ENCODE peak calls at places on chromosomes 4 and X, in seven cellular contexts. Q is stomach, E is HL-60, H is HCT116, R is K562, M is GM23338, P is H1. N is an unnamed sample.

GRCh38 chrX:5474282-5474681 is 754.4 kb downstream of the NLGN4X start:
- DNase-seq in Q (no peak), E (no peak), H (no peak), R (no peak), M (no peak), P (no peak), N (no peak)

GRCh38 chr4:3253808-3254207 is 4.8 kb downstream of the MSANTD1 start:
- DNase-seq in Q (no peak), E (no peak), H (no peak), R (no peak), M (no peak), P (peak; percentile 40), N (no peak)

GRCh38 chr4:161815841-161816240 is 348.0 kb downstream of the FSTL5 start:
- DNase-seq in Q (no peak), E (no peak), H (no peak), R (no peak), M (no peak), P (no peak), N (no peak)

GRCh38 chr4:11368701-11369115 is 60.0 kb downstream of the HS3ST1 start:
- DNase-seq in Q (no peak), E (no peak), H (no peak), R (no peak), M (no peak), P (no peak), N (no peak)

GRCh38 chr4:42172921-42173320 is 20.5 kb upstream of the BEND4 start:
- DNase-seq in Q (no peak), E (no peak), H (no peak), R (no peak), M (peak; percentile 12), P (no peak), N (no peak)

GRCh38 chr4:11765849-11766453 is 337.3 kb upstream of the HS3ST1 start:
- DNase-seq in Q (no peak), E (peak; percentile 2), H (peak; percentile 57), R (peak; percentile 18), M (peak; percentile 78), P (no peak), N (no peak)

GRCh38 chr4:152696764-152697250 is 17.0 kb upstream of the TMEM154 start:
- DNase-seq in Q (peak; percentile 30), E (peak; percentile 28), H (peak; percentile 54), R (no peak), M (no peak), P (no peak), N (no peak)

GRCh38 chr4:147160908-147161513 is 215.3 kb upstream of the TTC29 start:
- DNase-seq in Q (no peak), E (peak; percentile 6), H (peak; percentile 36), R (peak; percentile 53), M (peak; percentile 72), P (no peak), N (no peak)

GRCh38 chrX:56564921-56565861 is 1.8 kb downstream of the UBQLN2 start:
- DNase-seq in Q (no peak), E (no peak), H (no peak), R (no peak), M (peak; percentile 1), P (no peak), N (no peak)

GRCh38 chr4:134117785-134118184 is 83.8 kb downstream of the PABPC4L start:
- DNase-seq in Q (no peak), E (no peak), H (no peak), R (no peak), M (no peak), P (no peak), N (no peak)

GRCh38 chr4:76233534-76233933 is 18.0 kb upstream of the FAM47E start:
- DNase-seq in Q (no peak), E (no peak), H (no peak), R (peak; percentile 38), M (peak; percentile 56), P (no peak), N (peak; percentile 51)

GRCh38 chrX:151082077-151082948 is 94.1 kb upstream of the GPR50 start:
- DNase-seq in Q (peak; percentile 65), E (no peak), H (peak; percentile 6), R (peak; percentile 73), M (peak; percentile 75), P (peak; percentile 81), N (no peak)

GRCh38 chr4:70651864-70652506 is 14.3 kb downstream of the JCHAIN start:
- DNase-seq in Q (no peak), E (no peak), H (peak; percentile 52), R (no peak), M (peak; percentile 79), P (peak; percentile 46), N (peak; percentile 50)

GRCh38 chr4:64880557-64880956 is 471.3 kb upstream of the TECRL start:
- DNase-seq in Q (no peak), E (no peak), H (no peak), R (no peak), M (no peak), P (no peak), N (no peak)

GRCh38 chrX:7146026-7146702 is 1.3 kb upstream of the STS start:
- DNase-seq in Q (no peak), E (no peak), H (no peak), R (no peak), M (no peak), P (no peak), N (no peak)

GRCh38 chrX:66015152-66015827 is 24.6 kb downstream of the VSIG4 start:
- DNase-seq in Q (no peak), E (peak; percentile 83), H (no peak), R (peak; percentile 49), M (no peak), P (no peak), N (no peak)

GRCh38 chrX:68832516-68833447 is 4.0 kb downstream of the EFNB1 start:
- DNase-seq in Q (no peak), E (no peak), H (no peak), R (no peak), M (peak; percentile 25), P (peak; percentile 38), N (no peak)

GRCh38 chr4:138938371-138938699 is 77.2 kb upstream of the NOCT start:
- DNase-seq in Q (no peak), E (no peak), H (peak; percentile 27), R (no peak), M (peak; percentile 71), P (no peak), N (peak; percentile 75)

GRCh38 chrX:48893556-48894348 is 3.8 kb downstream of the TIMM17B start:
- DNase-seq in Q (no peak), E (no peak), H (no peak), R (no peak), M (no peak), P (no peak), N (no peak)

GRCh38 chr4:17398805-17399204 is 113.1 kb downstream of the QDPR start:
- DNase-seq in Q (no peak), E (no peak), H (no peak), R (peak; percentile 14), M (no peak), P (no peak), N (no peak)

DNA sequence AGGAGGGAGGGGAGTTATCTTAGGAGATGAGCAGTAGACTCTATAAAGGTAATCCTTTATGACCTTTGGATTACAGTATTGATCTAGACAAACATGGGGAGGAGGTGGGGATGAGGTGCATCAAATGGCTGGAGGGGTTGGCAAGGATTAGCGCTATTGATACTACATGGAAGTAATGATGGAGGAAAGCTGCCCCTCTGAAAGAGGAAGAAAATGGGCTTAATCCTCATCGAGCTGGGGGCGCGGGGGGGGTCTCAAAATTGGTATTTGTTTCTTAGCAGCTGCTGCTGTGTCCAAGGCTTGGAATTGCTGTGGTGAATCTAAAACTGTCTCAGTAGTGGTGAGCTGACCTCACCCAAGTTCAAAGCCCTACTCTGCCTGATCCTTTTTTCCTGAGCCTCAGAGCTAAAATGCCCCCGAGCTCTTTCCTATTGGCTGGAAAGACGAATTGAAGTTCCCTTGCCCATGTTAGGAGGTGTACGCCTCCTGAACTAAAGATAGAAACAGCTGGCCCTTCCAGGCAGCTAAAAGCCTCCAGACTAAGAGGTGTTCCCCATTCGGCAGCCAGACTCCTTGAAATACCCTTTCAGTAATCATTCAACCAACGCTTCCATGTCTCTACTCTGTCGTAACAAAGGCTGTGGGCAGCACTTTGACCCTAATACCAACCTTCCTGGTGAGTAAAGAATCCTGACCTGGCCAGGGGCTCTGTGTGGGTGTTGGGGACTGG is at the start of gene ITGB1BP2:
- DNase-seq in Q (no peak), E (no peak), H (no peak), R (peak; percentile 11), M (peak; percentile 34), P (no peak), N (no peak)
- TF ChIP-seq POLR2AphosphoS5 in Q (no peak), E (peak; percentile 48), H (no peak), R (peak; percentile 11), M (peak; percentile 63), P (peak; percentile 39), N (peak; percentile 52)

DNA sequence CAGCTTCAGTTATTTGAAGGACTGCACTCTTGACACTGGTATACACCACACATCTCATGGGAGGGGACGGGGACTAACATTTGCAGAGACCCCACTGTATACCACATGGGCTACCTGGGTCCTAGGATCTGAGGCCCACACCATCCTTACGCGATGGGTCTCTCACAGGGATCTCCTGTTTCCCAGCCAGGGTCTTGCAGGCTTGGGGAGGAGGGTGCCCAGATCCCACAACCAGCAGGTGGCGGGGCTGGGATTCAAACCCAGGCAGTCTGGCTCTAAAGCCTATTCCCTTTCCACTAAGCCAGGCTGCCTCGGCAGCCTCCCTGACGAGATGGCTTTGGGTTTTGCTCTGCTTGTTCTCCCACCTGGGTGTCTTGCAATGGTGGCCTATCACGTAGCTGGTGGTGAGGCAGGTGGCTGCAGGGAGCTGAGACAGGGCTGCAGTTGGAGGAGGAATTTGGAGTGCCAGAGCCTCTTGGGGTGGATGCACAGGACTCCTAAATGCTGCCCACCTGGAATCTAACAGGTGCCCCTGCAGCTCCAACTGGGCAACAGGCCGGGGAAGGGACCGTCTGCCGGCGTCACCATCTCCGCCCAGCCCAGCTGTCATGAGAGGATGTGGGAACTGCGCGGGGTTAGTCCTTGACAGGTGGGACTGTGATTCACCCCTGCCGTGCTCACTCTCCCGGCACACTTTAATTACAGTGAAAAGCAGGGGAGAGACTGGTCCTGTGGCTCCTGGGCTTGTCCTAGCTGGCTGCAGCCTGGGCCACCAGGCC is 110.7 kb downstream of the PSAPL1 start:
- DNase-seq in Q (no peak), E (no peak), H (peak; percentile 7), R (no peak), M (no peak), P (no peak), N (no peak)
- H3K4me3 ChIP-seq in Q (no peak overlapping the region), E (no peak overlapping the region), H (no peak overlapping the region), R (no peak overlapping the region), M (no peak overlapping the region), P (no peak overlapping the region), N (no peak overlapping the region)

DNA sequence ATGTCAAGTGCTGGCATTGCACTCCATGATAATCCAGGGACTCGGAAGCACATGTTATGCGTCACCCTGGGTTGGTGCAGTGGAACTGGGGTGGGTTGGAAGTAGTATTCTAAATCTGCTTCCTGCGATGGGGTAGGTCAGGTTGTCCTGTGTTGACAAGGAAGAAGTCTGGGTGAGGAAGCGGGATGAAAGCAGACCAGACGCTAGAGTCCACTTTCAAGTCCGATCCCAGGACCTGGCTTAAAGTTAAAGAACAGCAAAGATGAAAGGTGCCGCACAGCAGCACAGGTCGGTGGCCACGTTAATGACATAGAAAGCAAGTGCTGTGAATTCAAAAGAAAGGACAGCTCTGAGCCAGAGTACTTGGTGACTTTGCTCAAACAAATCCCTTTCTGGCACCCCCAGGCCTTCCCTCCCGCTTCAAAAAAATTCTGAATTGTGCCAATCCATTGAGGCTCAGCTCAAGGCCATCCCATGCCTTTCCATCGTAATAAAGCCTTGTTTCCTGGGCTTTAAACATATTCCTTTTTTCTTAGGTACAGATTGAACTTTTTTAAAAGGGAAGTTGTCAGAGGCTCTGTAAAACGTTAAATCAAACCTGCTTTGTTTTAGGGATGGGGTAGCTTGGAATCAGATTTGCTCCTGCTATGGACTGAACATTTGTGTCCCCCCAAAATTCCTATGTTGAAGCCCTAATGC is 117.7 kb downstream of the PTTG2 start:
- DNase-seq in Q (no peak), E (no peak), H (no peak), R (no peak), M (no peak), P (no peak), N (no peak)
- TF ChIP-seq POLR2AphosphoS5 in Q (no peak), E (no peak), H (no peak), R (no peak), M (no peak), P (no peak), N (no peak)

GRCh38 chrX:51395807-51396728 is 63.4 kb downstream of the NUDT10 start:
- DNase-seq in Q (no peak), E (no peak), H (no peak), R (peak; percentile 16), M (peak; percentile 73), P (peak; percentile 43), N (no peak)
- H3K4me3 ChIP-seq in Q (peak overlapping the region; percentile 55), E (no peak overlapping the region), H (no peak overlapping the region), R (no peak overlapping the region), M (peak overlapping the region; percentile 55), P (peak overlapping the region; percentile 59), N (peak overlapping the region; percentile 77)